ENCODE peak calls at places on chromosomes 3 and 15, in nine cellular contexts. Q is cardiac muscle cell; F is effector memory CD8-positive, alpha-beta T cell; W is NCI-H2171 treated with DMSO at 0.1 percent for 48 hours; V is stimulated activated CD8-positive, alpha-beta memory T cell treated with anti-CD3 and anti-CD28 coated beads, Interleukin-7, amount 100 ng/mL, for 1 hour; P is iPS-NIHi11; Y is NCI-H460; N is psoas muscle; K is caudate nucleus. A is an unnamed sample.

GRCh38 chr15:85452436-85452835 is 72.0 kb downstream of the AKAP13 start:
- DNase-seq in V (no peak), P (no peak), Y (no peak), Q (no peak), W (no peak), N (no peak), K (no peak), F (no peak), A (no peak)

GRCh38 chr3:169454060-169454317 is 209.5 kb downstream of the MECOM start:
- DNase-seq in W (no peak), V (no peak), K (no peak), P (no peak), Y (no peak), F (no peak), N (no peak), Q (no peak), A (no peak)

GRCh38 chr3:172083995-172084409 is 44.6 kb downstream of the FNDC3B start:
- DNase-seq in Q (no peak), W (no peak), N (no peak), K (no peak), P (no peak), V (no peak), F (no peak), Y (no peak), A (no peak)

GRCh38 chr3:127077506-127078064 is 94.7 kb downstream of the PLXNA1 start:
- DNase-seq in P (no peak), W (no peak), V (no peak), Y (no peak), K (no peak), F (no peak), Q (no peak), N (no peak), A (no peak)

GRCh38 chr3:194632211-194632982 is 822 bp downstream of the TMEM44 start:
- DNase-seq in K (no peak), F (no peak), Y (no peak), P (no peak), N (peak; percentile 34), Q (no peak), V (no peak), W (no peak), A (peak; percentile 22)

GRCh38 chr3:172244011-172244410 is 204.2 kb downstream of the GHSR start:
- DNase-seq in W (no peak), F (no peak), V (no peak), N (no peak), Y (no peak), Q (no peak), K (no peak), P (no peak), A (no peak)

GRCh38 chr3:71662553-71662952 is 62.6 kb downstream of the EIF4E3 start:
- DNase-seq in Y (no peak), Q (no peak), V (no peak), K (no peak), W (no peak), F (no peak), N (no peak), P (no peak), A (no peak)

GRCh38 chr3:164365242-164365641 is 713.1 kb downstream of the SI start:
- DNase-seq in P (no peak), Y (no peak), F (no peak), W (no peak), N (no peak), V (no peak), K (no peak), Q (peak; percentile 79), A (no peak)

GRCh38 chr15:100919481-100920405 is 586 bp downstream of the LRRK1 start:
- DNase-seq in Q (peak; percentile 23), V (no peak), P (peak; percentile 45), W (peak; percentile 33), N (peak; percentile 36), F (no peak), Y (no peak), K (no peak), A (peak; percentile 80)

GRCh38 chr3:42742688-42743087 is 30.4 kb downstream of the CCDC13 start:
- DNase-seq in N (no peak), Y (no peak), W (no peak), K (no peak), P (no peak), V (no peak), Q (no peak), F (no peak), A (no peak)

GRCh38 chr3:148223266-148223665 is 474.4 kb upstream of the AGTR1 start:
- DNase-seq in Y (no peak), P (no peak), V (no peak), N (no peak), W (no peak), Q (no peak), F (no peak), K (no peak), A (no peak)

GRCh38 chr3:195286115-195286872 is 15.3 kb upstream of the XXYLT1 start:
- DNase-seq in F (no peak), N (no peak), V (no peak), Y (peak; percentile 8), W (no peak), K (no peak), Q (no peak), P (no peak), A (no peak)

GRCh38 chr3:50214824-50215223 is 9.8 kb downstream of the SLC38A3 start:
- DNase-seq in P (no peak), N (no peak), K (no peak), V (no peak), Q (no peak), W (no peak), Y (no peak), F (no peak), A (no peak)

GRCh38 chr3:138042043-138042442 is 32.1 kb downstream of the CLDN18 start:
- DNase-seq in P (no peak), Y (no peak), Q (no peak), K (no peak), F (no peak), W (no peak), V (no peak), N (no peak), A (no peak)

GRCh38 chr15:98823012-98823458 is 174.7 kb downstream of the IGF1R start:
- DNase-seq in Y (no peak), V (no peak), K (no peak), N (no peak), Q (no peak), P (peak; percentile 58), F (no peak), W (no peak), A (peak; percentile 21)

GRCh38 chr15:57165992-57166391 is 210.3 kb upstream of the CGNL1 start:
- DNase-seq in Y (no peak), P (no peak), Q (no peak), F (no peak), W (no peak), V (no peak), N (no peak), K (no peak), A (no peak)

GRCh38 chr3:14222900-14223594 is 44.4 kb downstream of the LSM3 start:
- DNase-seq in W (no peak), F (no peak), N (no peak), Q (no peak), K (no peak), P (no peak), V (no peak), Y (no peak), A (no peak)

GRCh38 chr3:47359283-47359682 is 21.5 kb upstream of the PTPN23 start:
- DNase-seq in N (no peak), F (no peak), V (no peak), Y (no peak), K (no peak), Q (no peak), P (no peak), W (no peak), A (no peak)

GRCh38 chr15:33700695-33701303 is 267.5 kb upstream of the CHRM5 start:
- DNase-seq in F (peak; percentile 44), V (peak; percentile 34), Y (peak; percentile 73), Q (peak; percentile 79), P (peak; percentile 75), W (peak; percentile 55), N (peak; percentile 69), K (peak; percentile 19), A (peak; percentile 63)

GRCh38 chr3:129740120-129740519 is 133.6 kb upstream of the PLXND1 start:
- DNase-seq in P (no peak), Y (no peak), N (no peak), W (no peak), K (no peak), Q (no peak), F (no peak), V (no peak), A (no peak)

GRCh38 chr3:124845406-124845805 is 41.8 kb downstream of the ITGB5 start:
- DNase-seq in N (peak; percentile 53), F (no peak), W (no peak), V (no peak), Y (no peak), P (no peak), Q (no peak), K (no peak), A (no peak)

A was measured in H7.